ENCODE peak calls at places on chromosomes 1 and 21, in seven cellular contexts. E is HS-5; B is D721Med; X is KBM-7; O is hepatic stellate cell; N is stimulated activated CD4-positive, alpha-beta T cell treated with anti-CD3 and anti-CD28 coated beads, Interleukin-15, amount 100 ng/mL, for 1 hour; V is activated T-helper 1 cell treated with Interleukin-2 at 50 U/mL for 16 hours. S is an unnamed sample.

GRCh38 chr21:31450971-31451370 is 106.9 kb upstream of the TIAM1 start:
- DNase-seq in X (no peak), E (no peak), V (no peak), B (no peak), O (no peak), N (no peak), S (no peak)

GRCh38 chr1:5503556-5504363 is 488.5 kb downstream of the NPHP4 start:
- DNase-seq in B (no peak), O (no peak), N (no peak), V (no peak), X (no peak), E (no peak), S (no peak)

GRCh38 chr1:7427901-7428300 is 343.2 kb upstream of the VAMP3 start:
- DNase-seq in O (peak), N (no peak), X (no peak), V (no peak), E (no peak), B (no peak), S (no peak)

GRCh38 chr1:237411621-237412020 is 369.6 kb downstream of the RYR2 start:
- DNase-seq in V (no peak), B (no peak), X (no peak), O (no peak), E (no peak), N (no peak), S (no peak)

GRCh38 chr1:223106856-223107255 is 36.2 kb downstream of the TLR5 start:
- DNase-seq in X (no peak), E (no peak), N (no peak), O (no peak), B (no peak), V (no peak), S (no peak)

GRCh38 chr21:45417256-45417950 is 12.4 kb downstream of the COL18A1 start:
- DNase-seq in B (no peak), X (no peak), V (no peak), O (no peak), N (no peak), E (no peak), S (no peak)

GRCh38 chr1:15736035-15736665 is at the start of gene SLC25A34:
- DNase-seq in V (no peak), E (no peak), N (no peak), B (no peak), O (no peak), X (no peak), S (no peak)

GRCh38 chr1:172507741-172508140 is 25.2 kb upstream of the SUCO start:
- DNase-seq in V (no peak), O (no peak), N (no peak), E (no peak), B (no peak), X (no peak), S (no peak)

GRCh38 chr1:112797221-112797620 is 82.1 kb upstream of the PPM1J start:
- DNase-seq in E (no peak), N (no peak), X (no peak), O (no peak), B (no peak), V (no peak), S (no peak)

GRCh38 chr1:192260076-192260475 is 56.7 kb upstream of the RGS21 start:
- DNase-seq in E (no peak), N (no peak), B (no peak), X (no peak), V (no peak), O (no peak), S (no peak)

GRCh38 chr1:203607169-203607873 is 19.3 kb upstream of the ATP2B4 start:
- DNase-seq in O (peak), V (peak), N (peak), B (no peak), E (peak), X (peak), S (peak)